ENCODE peak calls at places on chromosomes 4 and X, in eight cellular contexts. J is CD8-positive, alpha-beta memory T cell; D is spleen; E is lower lobe of right lung; S is neuronal stem cell; K is GM06990; P is fibroblast of pulmonary artery; H is A549. X is an unnamed sample.

GRCh38 chr4:47972181-47972580 is 44.3 kb downstream of the CNGA1 start:
- DNase-seq in J (no peak), D (no peak), E (no peak), S (no peak), K (no peak), P (no peak), H (no peak), X (no peak)

GRCh38 chrX:23727206-23727605 is 15.9 kb downstream of the ACOT9 start:
- DNase-seq in J (no peak), D (no peak), E (no peak), S (no peak), K (no peak), P (no peak), H (no peak), X (no peak)

GRCh38 chr4:5888222-5888701 is 4.6 kb downstream of the CRMP1 start:
- DNase-seq in J (no peak), D (no peak), E (no peak), S (peak; percentile 71), K (no peak), P (no peak), H (no peak), X (no peak)

GRCh38 chr4:2260336-2261109 is 1.4 kb downstream of the MXD4 start:
- DNase-seq in J (peak; percentile 44), D (peak; percentile 89), E (peak; percentile 47), S (no peak), K (no peak), P (no peak), H (no peak), X (peak; percentile 15)

GRCh38 chr4:54232151-54232688 is 3.1 kb downstream of the PDGFRA start:
- DNase-seq in J (no peak), D (no peak), E (no peak), S (peak; percentile 24), K (no peak), P (no peak), H (no peak), X (no peak)

GRCh38 chr4:19224820-19225219 is 1026.9 kb upstream of the SLIT2 start:
- DNase-seq in J (no peak), D (no peak), E (no peak), S (no peak), K (no peak), P (peak; percentile 61), H (peak; percentile 5), X (no peak)

GRCh38 chr4:91525627-91526026 is 778.1 kb upstream of the GRID2 start:
- DNase-seq in J (no peak), D (no peak), E (no peak), S (no peak), K (no peak), P (no peak), H (no peak), X (no peak)

GRCh38 chr4:30792616-30793015 is 72.4 kb downstream of the PCDH7 start:
- DNase-seq in J (no peak), D (no peak), E (no peak), S (peak; percentile 6), K (no peak), P (no peak), H (no peak), X (no peak)

GRCh38 chr4:88533088-88533790 is 9.7 kb upstream of the PYURF start:
- DNase-seq in J (no peak), D (no peak), E (no peak), S (no peak), K (no peak), P (peak; percentile 23), H (no peak), X (no peak)

GRCh38 chr4:138062929-138063328 is 179.2 kb downstream of the SLC7A11 start:
- DNase-seq in J (no peak), D (no peak), E (no peak), S (no peak), K (no peak), P (peak; percentile 68), H (no peak), X (no peak)

GRCh38 chrX:40174594-40175415 is 77.0 kb upstream of the BCOR start:
- DNase-seq in J (peak; percentile 59), D (peak; percentile 88), E (peak; percentile 64), S (no peak), K (no peak), P (peak; percentile 50), H (peak; percentile 33), X (peak; percentile 68)

GRCh38 chr4:146370841-146371240 is 150.9 kb downstream of the SLC10A7 start:
- DNase-seq in J (no peak), D (no peak), E (no peak), S (no peak), K (no peak), P (peak; percentile 4), H (no peak), X (no peak)

GRCh38 chr4:77201857-77202256 is 44.9 kb downstream of the CCNG2 start:
- DNase-seq in J (no peak), D (no peak), E (no peak), S (no peak), K (no peak), P (no peak), H (no peak), X (no peak)

GRCh38 chr4:83281326-83281725 is 3.3 kb downstream of the COQ2 start:
- DNase-seq in J (no peak), D (no peak), E (no peak), S (no peak), K (no peak), P (no peak), H (peak; percentile 6), X (no peak)

GRCh38 chrX:122625821-122626220 is 558.3 kb upstream of the GRIA3 start:
- DNase-seq in J (no peak), D (no peak), E (no peak), S (no peak), K (no peak), P (peak; percentile 2), H (no peak), X (no peak)

GRCh38 chr4:804804-805203 is 21.1 kb downstream of the CPLX1 start:
- DNase-seq in J (peak; percentile 25), D (no peak), E (peak; percentile 44), S (no peak), K (no peak), P (no peak), H (no peak), X (no peak)

GRCh38 chr4:60637976-60638375 is 562.1 kb upstream of the ADGRL3 start:
- DNase-seq in J (no peak), D (no peak), E (no peak), S (no peak), K (no peak), P (no peak), H (no peak), X (no peak)

GRCh38 chr4:40119344-40119743 is 62.7 kb downstream of the N4BP2 start:
- DNase-seq in J (no peak), D (no peak), E (no peak), S (no peak), K (no peak), P (no peak), H (no peak), X (no peak)

GRCh38 chr4:72302981-72303704 is 265.9 kb downstream of the ADAMTS3 start:
- DNase-seq in J (peak; percentile 53), D (no peak), E (no peak), S (peak; percentile 53), K (no peak), P (peak; percentile 56), H (peak; percentile 24), X (no peak)

GRCh38 chrX:76439188-76439587 is 11.7 kb downstream of the MAGEE1 start:
- DNase-seq in J (no peak), D (no peak), E (no peak), S (no peak), K (no peak), P (no peak), H (no peak), X (no peak)

GRCh38 chrX:35696760-35697234 is 101.3 kb upstream of the MAGEB16 start:
- DNase-seq in J (no peak), D (no peak), E (no peak), S (no peak), K (no peak), P (no peak), H (no peak), X (no peak)
- H3K4me3 ChIP-seq in J (no peak overlapping the region), D (no peak overlapping the region), E (no peak overlapping the region), S (no peak overlapping the region), K (no peak overlapping the region), P (no peak overlapping the region), H (no peak overlapping the region), X (no peak overlapping the region)

GRCh38 chr4:176538217-176538925 is 218.6 kb downstream of the SPCS3 start:
- DNase-seq in J (no peak), D (no peak), E (no peak), S (no peak), K (no peak), P (peak; percentile 86), H (peak; percentile 46), X (no peak)
- H3K4me3 ChIP-seq in J (no peak overlapping the region), D (no peak overlapping the region), E (no peak overlapping the region), S (no peak overlapping the region), K (no peak overlapping the region), P (no peak overlapping the region), H (no peak overlapping the region), X (no peak overlapping the region)

DNA sequence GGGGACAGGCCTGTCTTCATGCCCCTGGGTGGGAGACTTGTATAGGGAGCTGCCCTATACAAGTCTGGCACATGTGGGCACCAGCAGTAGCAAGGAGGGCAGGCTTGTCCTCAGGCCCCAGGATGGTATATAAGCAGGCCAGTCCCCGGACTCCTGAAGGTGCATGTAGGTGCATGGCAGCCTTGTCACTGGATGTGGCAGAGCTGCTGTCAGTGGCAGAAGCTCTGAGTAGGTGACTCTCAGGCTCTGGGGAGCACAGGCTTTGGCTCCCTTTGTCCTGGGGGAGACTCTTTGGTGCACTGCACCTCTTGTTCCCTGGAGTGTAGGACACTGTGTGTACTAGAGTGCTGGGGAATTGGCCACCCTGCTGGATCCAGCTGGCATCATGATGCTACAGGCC is 376.7 kb upstream of the DIPK2B start:
- DNase-seq in J (no peak), D (no peak), E (no peak), S (no peak), K (no peak), P (no peak), H (no peak), X (no peak)
- H3K4me3 ChIP-seq in J (no peak overlapping the region), D (no peak overlapping the region), E (no peak overlapping the region), S (no peak overlapping the region), K (no peak overlapping the region), P (no peak overlapping the region), H (no peak overlapping the region), X (no peak overlapping the region)

GRCh38 chr4:143700420-143701352 is at the start of gene FREM3:
- DNase-seq in J (no peak), D (peak; percentile 76), E (no peak), S (peak; percentile 20), K (peak; percentile 11), P (peak; percentile 3), H (no peak), X (no peak)
- H3K4me3 ChIP-seq in J (no peak within 1 kb of the TSS), D (no peak within 1 kb of the TSS), E (peak within 1 kb of the TSS; percentile 42), S (no peak within 1 kb of the TSS), K (no peak within 1 kb of the TSS), P (no peak within 1 kb of the TSS), H (peak within 1 kb of the TSS; percentile 18), X (peak within 1 kb of the TSS; percentile 38)

GRCh38 chr4:151098191-151098590 is 1.2 kb upstream of the RPS3A start:
- DNase-seq in J (no peak), D (peak; percentile 76), E (no peak), S (no peak), K (peak; percentile 43), P (no peak), H (no peak), X (peak; percentile 34)
- H3K4me3 ChIP-seq in J (no peak overlapping the region), D (no peak overlapping the region), E (peak overlapping the region; percentile 94), S (no peak overlapping the region), K (no peak overlapping the region), P (no peak overlapping the region), H (no peak overlapping the region), X (no peak overlapping the region)

GRCh38 chrX:46582964-46583363 is 9.4 kb downstream of the CHST7 start:
- DNase-seq in J (no peak), D (no peak), E (no peak), S (no peak), K (no peak), P (peak; percentile 91), H (peak; percentile 47), X (no peak)
- H3K4me3 ChIP-seq in J (no peak overlapping the region), D (no peak overlapping the region), E (no peak overlapping the region), S (no peak overlapping the region), K (no peak overlapping the region), P (no peak overlapping the region), H (no peak overlapping the region), X (peak overlapping the region; percentile 20)

X was measured in heart right ventricle.